ENCODE peak calls at places on chromosomes 2 and 18, in seven cellular contexts. U is body of pancreas; B is Karpas-422; Z is right cardiac atrium; O is effector memory CD4-positive, alpha-beta T cell; T is GM23248; A is uterus. W is an unnamed sample.

GRCh38 chr2:240632291-240632670 is 7.0 kb downstream of the GPR35 start:
- DNase-seq in U (no peak), B (no peak), Z (no peak), O (no peak), T (no peak), A (no peak), W (no peak)

GRCh38 chr2:9256570-9257043 is 50.0 kb downstream of the ASAP2 start:
- DNase-seq in U (no peak), B (no peak), Z (no peak), O (no peak), T (peak; percentile 66), A (no peak), W (no peak)

GRCh38 chr2:171009386-171009785 is 80.3 kb downstream of the GORASP2 start:
- DNase-seq in U (no peak), B (no peak), Z (no peak), O (no peak), T (no peak), A (no peak), W (no peak)

GRCh38 chr2:162074579-162074922 is 536 bp upstream of the DPP4 start:
- DNase-seq in U (no peak), B (no peak), Z (no peak), O (no peak), T (peak; percentile 48), A (no peak), W (no peak)

GRCh38 chr2:68653538-68653982 is 10.2 kb downstream of the PROKR1 start:
- DNase-seq in U (no peak), B (no peak), Z (no peak), O (no peak), T (no peak), A (no peak), W (no peak)

GRCh38 chr18:2417861-2418610 is 153.3 kb downstream of the METTL4 start:
- DNase-seq in U (no peak), B (no peak), Z (no peak), O (no peak), T (peak; percentile 62), A (no peak), W (no peak)

GRCh38 chr2:8794923-8795825 is 42.2 kb downstream of the KIDINS220 start:
- DNase-seq in U (no peak), B (no peak), Z (no peak), O (no peak), T (peak; percentile 88), A (no peak), W (no peak)

GRCh38 chr2:191220671-191221070 is 24.5 kb upstream of the MYO1B start:
- DNase-seq in U (no peak), B (no peak), Z (no peak), O (no peak), T (no peak), A (no peak), W (no peak)

GRCh38 chr2:237500681-237501424 is 13.8 kb downstream of the MLPH start:
- DNase-seq in U (no peak), B (no peak), Z (no peak), O (no peak), T (peak; percentile 100), A (no peak), W (no peak)

GRCh38 chr2:233387667-233388528 is 33.6 kb downstream of the DGKD start:
- DNase-seq in U (peak; percentile 89), B (no peak), Z (peak; percentile 97), O (no peak), T (peak; percentile 87), A (peak; percentile 96), W (peak; percentile 88)

GRCh38 chr2:233385489-233386044 is 31.3 kb downstream of the DGKD start:
- DNase-seq in U (no peak), B (no peak), Z (no peak), O (no peak), T (no peak), A (no peak), W (no peak)

GRCh38 chr2:233386382-233387041 is 32.2 kb downstream of the DGKD start:
- DNase-seq in U (no peak), B (no peak), Z (peak; percentile 72), O (no peak), T (peak; percentile 71), A (no peak), W (no peak)

GRCh38 chr2:233384811-233385488 is 30.7 kb downstream of the DGKD start:
- DNase-seq in U (no peak), B (no peak), Z (no peak), O (no peak), T (no peak), A (no peak), W (no peak)

DNA sequence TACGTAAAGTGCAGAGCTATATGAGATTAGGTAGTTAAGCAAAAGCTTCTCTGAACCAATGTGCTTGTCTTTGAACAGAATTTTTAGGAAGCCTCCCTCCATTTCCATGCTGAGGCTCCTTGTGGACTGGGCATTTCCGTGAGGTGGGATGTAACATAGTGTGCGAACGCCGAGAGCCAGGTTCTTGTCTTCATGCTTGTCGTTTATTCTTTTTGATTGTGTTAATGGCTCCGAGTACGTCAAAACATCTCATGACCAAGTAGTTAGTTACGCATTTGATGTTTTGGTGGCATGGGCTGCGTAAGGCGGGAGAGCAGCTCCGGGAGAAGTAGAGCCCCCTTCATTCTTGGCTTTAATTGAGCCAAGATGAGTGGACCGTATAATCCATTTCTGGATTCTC is 32.9 kb downstream of the DGKD start:
- DNase-seq in U (no peak), B (no peak), Z (no peak), O (no peak), T (no peak), A (no peak), W (no peak)
- H3K27ac ChIP-seq in U (peak overlapping the region; percentile 52), B (no peak overlapping the region), Z (peak overlapping the region; percentile 86), O (no peak overlapping the region), T (no peak overlapping the region), A (peak overlapping the region; percentile 89), W (peak overlapping the region; percentile 63)

DNA sequence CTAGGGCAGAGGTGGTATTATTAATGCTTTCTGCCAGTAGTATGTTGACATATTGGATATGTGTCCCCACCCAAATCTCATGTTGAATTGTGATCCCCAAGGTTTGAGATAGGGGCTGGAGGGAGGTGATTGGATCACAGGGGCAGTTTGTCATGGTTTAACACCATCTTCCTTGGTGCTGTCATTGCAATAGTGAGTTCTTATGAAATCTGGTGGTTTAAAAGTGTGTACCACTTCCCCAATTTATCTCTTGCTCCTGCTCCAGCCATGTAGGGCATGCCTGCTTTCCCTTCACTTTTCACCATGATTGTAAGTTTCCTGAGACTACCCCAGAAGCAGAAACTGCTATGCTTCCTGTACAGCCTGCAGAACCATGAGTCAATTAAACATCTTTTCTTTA is 47.1 kb upstream of the THSD7B start:
- DNase-seq in U (no peak), B (no peak), Z (no peak), O (no peak), T (no peak), A (no peak), W (no peak)
- H3K27ac ChIP-seq in U (no peak overlapping the region), B (no peak overlapping the region), Z (no peak overlapping the region), O (no peak overlapping the region), T (no peak overlapping the region), A (no peak overlapping the region), W (no peak overlapping the region)

DNA sequence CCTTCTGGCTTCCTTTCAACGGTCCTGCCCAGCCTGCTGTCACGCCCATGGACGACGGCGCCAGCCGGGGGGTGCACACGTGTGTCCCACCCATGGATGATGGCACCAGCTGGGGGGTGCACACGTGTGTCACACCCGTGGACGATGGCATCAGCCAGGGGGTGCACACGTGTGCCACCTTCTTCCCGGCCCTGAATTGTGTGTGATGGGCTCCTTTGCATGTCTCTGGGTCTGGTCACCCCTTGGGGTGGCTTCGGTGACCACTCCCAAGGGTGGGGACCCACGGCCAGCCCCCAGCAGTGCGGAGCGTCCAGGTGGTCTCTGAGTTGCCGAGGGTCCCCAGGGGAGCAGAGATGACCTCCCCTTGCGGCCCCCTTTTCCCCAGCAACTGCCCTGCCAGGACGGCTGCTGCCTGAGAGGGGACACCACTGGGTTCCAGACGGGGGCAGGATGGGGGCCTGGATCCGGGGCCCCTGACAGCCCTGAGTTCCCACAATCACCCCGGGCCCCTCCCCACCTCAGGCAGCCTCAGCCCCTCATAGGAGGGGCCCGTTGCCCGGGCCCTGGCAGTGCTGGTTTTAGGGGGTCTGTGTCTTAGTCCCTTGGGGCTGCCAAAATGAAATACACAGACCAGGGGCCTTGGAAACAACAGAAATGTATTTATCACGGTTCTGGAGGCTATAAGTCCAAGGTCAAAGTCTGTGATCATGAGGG is 9.4 kb downstream of the NEU4 start:
- DNase-seq in U (no peak), B (no peak), Z (no peak), O (no peak), T (no peak), A (no peak), W (no peak)
- H3K27ac ChIP-seq in U (no peak overlapping the region), B (no peak overlapping the region), Z (no peak overlapping the region), O (no peak overlapping the region), T (no peak overlapping the region), A (no peak overlapping the region), W (no peak overlapping the region)

GRCh38 chr18:50099725-50100414 is 95.1 kb downstream of the MYO5B start:
- DNase-seq in U (no peak), B (no peak), Z (no peak), O (no peak), T (peak; percentile 58), A (no peak), W (no peak)
- H3K27ac ChIP-seq in U (no peak overlapping the region), B (no peak overlapping the region), Z (no peak overlapping the region), O (no peak overlapping the region), T (no peak overlapping the region), A (peak overlapping the region; percentile 16), W (no peak overlapping the region)

DNA sequence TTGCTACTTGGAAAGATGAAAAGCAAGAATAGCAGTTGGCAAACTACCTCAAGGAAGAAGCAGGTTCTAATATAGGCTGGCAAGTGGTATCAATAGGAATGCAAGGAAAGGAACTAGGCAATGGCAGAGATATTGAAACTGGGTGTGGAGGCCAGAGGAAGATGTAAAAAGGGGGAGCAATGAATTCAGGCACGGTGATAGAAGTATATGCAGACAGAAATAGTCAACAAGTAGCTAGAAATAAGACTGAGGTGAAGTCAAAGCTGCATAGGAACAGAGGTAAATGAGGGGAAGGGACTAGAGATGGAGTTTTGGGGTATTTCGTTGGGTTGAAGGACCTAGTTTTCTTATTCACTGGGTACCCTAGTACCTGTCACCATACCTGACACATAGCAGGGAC is 4.1 kb downstream of the PCBP1 start:
- DNase-seq in U (no peak), B (peak; percentile 49), Z (no peak), O (no peak), T (no peak), A (no peak), W (no peak)
- H3K27ac ChIP-seq in U (no peak overlapping the region), B (peak overlapping the region; percentile 98), Z (no peak overlapping the region), O (peak overlapping the region; percentile 34), T (no peak overlapping the region), A (peak overlapping the region; percentile 100), W (peak overlapping the region; percentile 100)

DNA sequence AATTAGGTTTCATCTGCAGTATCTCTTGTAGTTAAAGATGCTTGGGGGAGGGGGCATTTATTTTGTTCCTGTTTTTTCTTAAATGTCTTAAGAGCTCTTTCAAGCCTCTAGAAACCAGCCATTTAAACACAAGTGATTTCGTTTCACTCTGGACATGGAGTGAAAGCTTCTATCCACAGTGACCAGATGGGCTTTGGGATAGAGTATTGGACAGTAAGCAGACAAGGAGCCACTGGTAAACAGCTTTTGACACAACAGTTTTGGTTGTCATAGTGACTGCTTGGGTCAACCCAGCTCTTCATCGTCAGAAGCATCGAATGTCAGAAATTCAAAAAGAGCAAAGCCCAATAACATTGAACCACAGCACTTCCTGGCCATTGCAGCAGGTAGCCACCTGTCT is 4.9 kb downstream of the QPCT start:
- DNase-seq in U (no peak), B (no peak), Z (no peak), O (no peak), T (peak; percentile 46), A (no peak), W (no peak)
- H3K27ac ChIP-seq in U (no peak overlapping the region), B (no peak overlapping the region), Z (no peak overlapping the region), O (no peak overlapping the region), T (no peak overlapping the region), A (no peak overlapping the region), W (no peak overlapping the region)

GRCh38 chr18:26888259-26888658 is 22.8 kb upstream of the AQP4 start:
- DNase-seq in U (no peak), B (no peak), Z (no peak), O (no peak), T (no peak), A (no peak), W (no peak)
- H3K27ac ChIP-seq in U (no peak overlapping the region), B (no peak overlapping the region), Z (no peak overlapping the region), O (no peak overlapping the region), T (no peak overlapping the region), A (no peak overlapping the region), W (no peak overlapping the region)

W was measured in dorsolateral prefrontal cortex.